ENCODE peak calls at places on chromosomes 4 and X, in seven cellular contexts. One of them, this sample, is unnamed.

GRCh38 chr4:16597829-16598228 is 300.6 kb downstream of the LDB2 start:
- DNase-seq in H9: no peak
- DNase-seq in trophoblast cell: no peak
- DNase-seq in mesenchymal stem cell: peak
- DNase-seq in neuronal stem cell: no peak
- DNase-seq in mesendoderm: peak
- DNase-seq in IMR-90: peak
- DNase-seq in this sample: no peak

GRCh38 chr4:71211748-71212147 is 127.1 kb upstream of the SLC4A4 start:
- DNase-seq in mesenchymal stem cell: peak
- DNase-seq in H9: no peak
- DNase-seq in mesendoderm: no peak
- DNase-seq in neuronal stem cell: no peak
- DNase-seq in IMR-90: no peak
- DNase-seq in trophoblast cell: no peak
- DNase-seq in this sample: no peak

GRCh38 chr4:16205298-16206164 is 20.7 kb downstream of the TAPT1 start:
- DNase-seq in mesenchymal stem cell: peak
- DNase-seq in trophoblast cell: no peak
- DNase-seq in neuronal stem cell: no peak
- DNase-seq in IMR-90: no peak
- DNase-seq in H9: no peak
- DNase-seq in mesendoderm: peak
- DNase-seq in this sample: no peak

GRCh38 chrX:73214366-73215094 is at the start of gene NAP1L2:
- DNase-seq in H9: peak
- DNase-seq in trophoblast cell: no peak
- DNase-seq in IMR-90: no peak
- DNase-seq in neuronal stem cell: peak
- DNase-seq in mesendoderm: peak
- DNase-seq in mesenchymal stem cell: no peak
- DNase-seq in this sample: peak

GRCh38 chr4:39043058-39043696 is 11.0 kb upstream of the TMEM156 start:
- DNase-seq in H9: no peak
- DNase-seq in mesenchymal stem cell: peak
- DNase-seq in neuronal stem cell: no peak
- DNase-seq in trophoblast cell: peak
- DNase-seq in mesendoderm: peak
- DNase-seq in IMR-90: peak
- DNase-seq in this sample: no peak

GRCh38 chrX:40105791-40106676 is 8.3 kb upstream of the BCOR start:
- DNase-seq in mesendoderm: peak
- DNase-seq in H9: peak
- DNase-seq in mesenchymal stem cell: peak
- DNase-seq in neuronal stem cell: no peak
- DNase-seq in trophoblast cell: peak
- DNase-seq in IMR-90: no peak
- DNase-seq in this sample: no peak

GRCh38 chr4:15682340-15682725 is 706 bp downstream of the FAM200B start:
- DNase-seq in mesenchymal stem cell: peak
- DNase-seq in IMR-90: no peak
- DNase-seq in mesendoderm: no peak
- DNase-seq in trophoblast cell: no peak
- DNase-seq in H9: no peak
- DNase-seq in neuronal stem cell: no peak
- DNase-seq in this sample: no peak

GRCh38 chr4:99848576-99848975 is 31.9 kb downstream of the DAPP1 start:
- DNase-seq in IMR-90: no peak
- DNase-seq in mesendoderm: no peak
- DNase-seq in trophoblast cell: no peak
- DNase-seq in neuronal stem cell: no peak
- DNase-seq in mesenchymal stem cell: no peak
- DNase-seq in H9: no peak
- DNase-seq in this sample: no peak

GRCh38 chrX:97126020-97126419 is 242.3 kb downstream of the RPA4 start:
- DNase-seq in mesenchymal stem cell: peak
- DNase-seq in H9: no peak
- DNase-seq in mesendoderm: no peak
- DNase-seq in IMR-90: peak
- DNase-seq in neuronal stem cell: no peak
- DNase-seq in trophoblast cell: no peak
- DNase-seq in this sample: no peak

GRCh38 chr4:7821245-7822165 is 118.2 kb downstream of the AFAP1 start:
- DNase-seq in H9: no peak
- DNase-seq in neuronal stem cell: no peak
- DNase-seq in mesenchymal stem cell: no peak
- DNase-seq in trophoblast cell: no peak
- DNase-seq in mesendoderm: no peak
- DNase-seq in IMR-90: no peak
- DNase-seq in this sample: no peak

GRCh38 chr4:8850830-8851188 is 20.8 kb downstream of the HMX1 start:
- DNase-seq in H9: peak
- DNase-seq in trophoblast cell: no peak
- DNase-seq in neuronal stem cell: no peak
- DNase-seq in mesenchymal stem cell: no peak
- DNase-seq in IMR-90: no peak
- DNase-seq in mesendoderm: no peak
- DNase-seq in this sample: peak
- H2BK120ac ChIP-seq in H9: no peak
- H2BK120ac ChIP-seq in trophoblast cell: no peak
- H2BK120ac ChIP-seq in neuronal stem cell: no peak
- H2BK120ac ChIP-seq in mesenchymal stem cell: no peak
- H2BK120ac ChIP-seq in IMR-90: no peak
- H2BK120ac ChIP-seq in mesendoderm: no peak
- H2BK120ac ChIP-seq in this sample: no peak

GRCh38 chr4:98566491-98567008 is 91.9 kb downstream of the TSPAN5 start:
- DNase-seq in mesenchymal stem cell: peak
- DNase-seq in neuronal stem cell: no peak
- DNase-seq in mesendoderm: peak
- DNase-seq in H9: no peak
- DNase-seq in trophoblast cell: no peak
- DNase-seq in IMR-90: peak
- DNase-seq in this sample: no peak
- H2BK120ac ChIP-seq in mesenchymal stem cell: no peak
- H2BK120ac ChIP-seq in neuronal stem cell: no peak
- H2BK120ac ChIP-seq in mesendoderm: no peak
- H2BK120ac ChIP-seq in H9: no peak
- H2BK120ac ChIP-seq in trophoblast cell: no peak
- H2BK120ac ChIP-seq in IMR-90: no peak
- H2BK120ac ChIP-seq in this sample: no peak

GRCh38 chr4:65773636-65774035 is 103.3 kb upstream of the EPHA5 start:
- DNase-seq in trophoblast cell: no peak
- DNase-seq in H9: no peak
- DNase-seq in neuronal stem cell: no peak
- DNase-seq in mesendoderm: no peak
- DNase-seq in mesenchymal stem cell: no peak
- DNase-seq in IMR-90: no peak
- DNase-seq in this sample: no peak
- H2BK120ac ChIP-seq in trophoblast cell: no peak
- H2BK120ac ChIP-seq in H9: no peak
- H2BK120ac ChIP-seq in neuronal stem cell: no peak
- H2BK120ac ChIP-seq in mesendoderm: no peak
- H2BK120ac ChIP-seq in mesenchymal stem cell: no peak
- H2BK120ac ChIP-seq in IMR-90: no peak
- H2BK120ac ChIP-seq in this sample: no peak

GRCh38 chr4:165458451-165458850 is 79.6 kb downstream of the CPE start:
- DNase-seq in H9: no peak
- DNase-seq in mesenchymal stem cell: no peak
- DNase-seq in trophoblast cell: no peak
- DNase-seq in neuronal stem cell: no peak
- DNase-seq in mesendoderm: no peak
- DNase-seq in IMR-90: no peak
- DNase-seq in this sample: no peak

GRCh38 chr4:165461176-165461835 is 82.5 kb downstream of the CPE start:
- DNase-seq in neuronal stem cell: no peak
- DNase-seq in H9: no peak
- DNase-seq in trophoblast cell: peak
- DNase-seq in mesendoderm: peak
- DNase-seq in mesenchymal stem cell: peak
- DNase-seq in IMR-90: peak
- DNase-seq in this sample: no peak

GRCh38 chr4:165464813-165465381 is 86.1 kb downstream of the CPE start:
- DNase-seq in mesenchymal stem cell: peak
- DNase-seq in trophoblast cell: no peak
- DNase-seq in H9: no peak
- DNase-seq in neuronal stem cell: peak
- DNase-seq in IMR-90: peak
- DNase-seq in mesendoderm: peak
- DNase-seq in this sample: no peak

GRCh38 chr4:165464338-165464737 is 85.5 kb downstream of the CPE start:
- DNase-seq in IMR-90: no peak
- DNase-seq in mesendoderm: no peak
- DNase-seq in neuronal stem cell: no peak
- DNase-seq in H9: no peak
- DNase-seq in mesenchymal stem cell: no peak
- DNase-seq in trophoblast cell: no peak
- DNase-seq in this sample: no peak

GRCh38 chr4:165462009-165462408 is 83.2 kb downstream of the CPE start:
- DNase-seq in H9: no peak
- DNase-seq in mesendoderm: no peak
- DNase-seq in mesenchymal stem cell: no peak
- DNase-seq in IMR-90: no peak
- DNase-seq in trophoblast cell: no peak
- DNase-seq in neuronal stem cell: no peak
- DNase-seq in this sample: no peak
- H2BK120ac ChIP-seq in H9: no peak
- H2BK120ac ChIP-seq in mesendoderm: no peak
- H2BK120ac ChIP-seq in mesenchymal stem cell: no peak
- H2BK120ac ChIP-seq in IMR-90: peak
- H2BK120ac ChIP-seq in trophoblast cell: no peak
- H2BK120ac ChIP-seq in neuronal stem cell: no peak
- H2BK120ac ChIP-seq in this sample: no peak